ENCODE peak calls at places on chromosome X, in five cellular contexts. K, M, C, Z and F are unnamed samples.
A peak's percentile ranks its signal among the peaks of the same experiment; 100 is the strongest.

GRCh38 chrX:131565909-131566308 is 22.0 kb downstream of the OR13H1 start:
- DNase-seq in K (no peak), M (peak; percentile 82), C (no peak), Z (peak; percentile 82), F (no peak)

GRCh38 chrX:141632124-141632523 is 42.6 kb downstream of the SPANXA2 start:
- DNase-seq in K (no peak), M (no peak), C (no peak), Z (no peak), F (no peak)

GRCh38 chrX:44943007-44943406 is 70.0 kb downstream of the KDM6A start:
- DNase-seq in K (no peak), M (no peak), C (no peak), Z (no peak), F (no peak)

GRCh38 chrX:119757646-119757978 is 776 bp upstream of the SOWAHD start:
- DNase-seq in K (no peak), M (no peak), C (no peak), Z (no peak), F (no peak)

GRCh38 chrX:136810493-136810892 is 29.8 kb upstream of the ARHGEF6 start:
- DNase-seq in K (no peak), M (no peak), C (no peak), Z (no peak), F (no peak)

GRCh38 chrX:3191821-3192220 is 150.6 kb downstream of the ARSF start:
- DNase-seq in K (no peak), M (no peak), C (no peak), Z (no peak), F (no peak)

GRCh38 chrX:35664838-35665237 is 133.3 kb upstream of the MAGEB16 start:
- DNase-seq in K (no peak), M (no peak), C (no peak), Z (no peak), F (no peak)

GRCh38 chrX:18354369-18355329 is at the start of gene SCML2:
- DNase-seq in K (peak; percentile 62), M (no peak), C (peak; percentile 2), Z (peak; percentile 60), F (no peak)

GRCh38 chrX:136166221-136166855 is 19.0 kb downstream of the FHL1 start:
- DNase-seq in K (no peak), M (peak; percentile 78), C (no peak), Z (no peak), F (no peak)

GRCh38 chrX:111837226-111837625 is 38.8 kb upstream of the TRPC5OS start:
- DNase-seq in K (no peak), M (no peak), C (no peak), Z (no peak), F (no peak)

GRCh38 chrX:54494970-54495813 is 842 bp downstream of the FGD1 start:
- DNase-seq in K (peak; percentile 21), M (no peak), C (peak; percentile 17), Z (peak; percentile 20), F (no peak)

GRCh38 chrX:19630776-19631707 is 115.7 kb upstream of the MAP3K15 start:
- DNase-seq in K (no peak), M (no peak), C (no peak), Z (no peak), F (no peak)

GRCh38 chrX:113370001-113370400 is 529.4 kb upstream of the AMOT start:
- DNase-seq in K (no peak), M (no peak), C (no peak), Z (no peak), F (no peak)

GRCh38 chrX:154715825-154716224 is 35.1 kb downstream of the GAB3 start:
- DNase-seq in K (no peak), M (no peak), C (no peak), Z (no peak), F (no peak)

GRCh38 chrX:154711264-154711663 is 39.6 kb downstream of the GAB3 start:
- DNase-seq in K (no peak), M (no peak), C (no peak), Z (no peak), F (no peak)

GRCh38 chrX:154714925-154715324 is 36.0 kb downstream of the GAB3 start:
- DNase-seq in K (peak; percentile 47), M (no peak), C (no peak), Z (peak; percentile 45), F (no peak)

GRCh38 chrX:154710309-154710708 is 40.6 kb downstream of the GAB3 start:
- DNase-seq in K (no peak), M (no peak), C (no peak), Z (no peak), F (no peak)

GRCh38 chrX:154712781-154713391 is 38.0 kb downstream of the GAB3 start:
- DNase-seq in K (no peak), M (peak; percentile 64), C (peak; percentile 64), Z (no peak), F (no peak)
- H3K27ac ChIP-seq in K (no peak overlapping the region), M (no peak overlapping the region), C (no peak overlapping the region), Z (no peak overlapping the region), F (peak overlapping the region; percentile 21)

DNA sequence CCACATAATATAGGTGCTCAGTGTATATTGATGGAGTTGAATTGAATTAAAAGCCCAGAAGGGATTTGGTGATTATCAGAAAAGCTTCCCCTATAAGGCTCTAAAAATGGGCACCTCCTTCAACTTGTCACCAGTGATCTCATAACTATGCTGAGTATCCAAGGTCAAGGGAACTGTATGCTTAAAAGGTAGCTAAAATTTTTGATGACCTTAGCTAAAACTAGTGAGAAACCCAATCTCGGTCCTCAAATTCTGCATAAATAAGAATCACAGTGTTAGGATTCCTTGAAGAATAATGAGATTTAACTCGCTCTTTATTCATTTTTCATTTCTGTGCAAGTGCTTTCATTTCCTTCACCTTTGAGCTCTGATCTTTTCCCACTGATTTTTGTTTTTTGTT is 87.7 kb upstream of the AP1S2 start:
- DNase-seq in K (no peak), M (no peak), C (no peak), Z (no peak), F (no peak)
- H3K27ac ChIP-seq in K (no peak overlapping the region), M (no peak overlapping the region), C (no peak overlapping the region), Z (no peak overlapping the region), F (no peak overlapping the region)

GRCh38 chrX:24619647-24620046 is 27.5 kb downstream of the PCYT1B start:
- DNase-seq in K (peak; percentile 20), M (no peak), C (peak; percentile 54), Z (peak; percentile 19), F (no peak)
- H3K27ac ChIP-seq in K (no peak overlapping the region), M (no peak overlapping the region), C (no peak overlapping the region), Z (no peak overlapping the region), F (no peak overlapping the region)

DNA sequence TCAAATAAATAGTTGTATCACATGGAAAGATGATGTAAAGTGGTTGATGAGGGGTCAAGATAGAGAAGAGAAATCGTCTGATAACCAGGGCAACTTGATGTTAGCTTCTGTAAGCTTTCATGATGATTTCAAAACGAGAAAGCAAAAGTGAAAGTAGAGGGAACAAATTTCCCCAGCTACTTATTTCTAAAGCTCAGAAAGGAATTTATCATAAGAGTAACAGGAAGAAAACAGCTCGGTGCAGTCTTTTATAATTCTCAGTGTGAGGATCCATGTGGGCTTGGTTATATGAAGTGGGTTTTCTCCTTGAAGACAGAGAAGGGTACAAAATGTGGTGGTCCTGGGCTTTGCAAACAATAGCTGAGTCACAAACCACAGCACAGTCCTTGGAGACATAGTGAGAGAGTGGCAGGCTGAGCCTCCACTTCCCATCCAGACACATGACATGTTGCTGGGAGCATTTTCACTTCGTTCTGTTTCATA is 32.1 kb upstream of the GLRA2 start:
- DNase-seq in K (no peak), M (no peak), C (no peak), Z (no peak), F (no peak)
- H3K27ac ChIP-seq in K (peak overlapping the region; percentile 36), M (no peak overlapping the region), C (no peak overlapping the region), Z (no peak overlapping the region), F (no peak overlapping the region)

DNA sequence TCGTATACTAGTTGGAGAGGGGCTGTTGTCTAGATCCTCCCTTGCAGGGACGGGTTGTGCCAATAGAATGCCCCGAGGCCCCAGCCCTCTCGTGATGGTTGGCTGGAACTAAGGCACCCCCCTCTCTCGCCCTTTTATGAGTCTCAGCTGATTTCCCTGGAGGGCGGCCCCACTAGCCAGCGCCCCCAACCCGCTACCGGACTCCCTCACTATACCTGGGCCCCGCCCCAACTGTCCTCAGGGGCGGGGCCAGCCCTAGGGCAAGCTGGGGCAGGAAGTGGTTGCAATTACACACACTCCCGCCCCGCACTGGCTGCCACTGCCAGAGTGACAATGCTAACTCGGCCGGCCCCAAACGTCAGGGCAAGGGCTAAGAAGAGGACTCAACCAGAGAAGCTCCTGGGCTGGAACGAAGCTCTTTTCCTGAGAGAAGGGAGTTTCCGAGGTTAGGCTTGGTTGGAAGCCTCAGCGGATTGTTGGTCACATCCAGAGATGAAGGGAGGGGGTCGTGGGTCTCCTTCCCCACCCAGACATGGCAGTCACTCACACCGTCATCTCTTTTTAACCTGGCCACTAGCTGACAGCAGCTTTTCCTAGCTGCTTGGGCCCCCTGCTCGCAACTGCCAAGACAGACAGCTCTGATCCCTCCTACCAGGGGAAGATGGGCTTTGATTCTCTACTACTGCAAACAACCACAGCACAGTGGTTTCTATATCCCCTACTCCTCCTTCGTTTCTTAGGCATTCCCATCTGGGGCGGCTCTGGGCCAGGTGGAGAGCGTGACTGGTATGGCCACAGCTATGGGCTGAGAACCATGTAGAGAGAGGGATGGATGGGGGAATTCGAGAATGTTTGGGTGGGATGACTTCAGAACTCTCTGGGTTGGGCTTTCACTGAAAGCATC is 21.0 kb upstream of the BCORL1 start:
- DNase-seq in K (no peak), M (peak; percentile 68), C (peak; percentile 44), Z (peak; percentile 52), F (no peak)
- H3K27ac ChIP-seq in K (no peak overlapping the region), M (no peak overlapping the region), C (no peak overlapping the region), Z (peak overlapping the region; percentile 48), F (no peak overlapping the region)

DNA sequence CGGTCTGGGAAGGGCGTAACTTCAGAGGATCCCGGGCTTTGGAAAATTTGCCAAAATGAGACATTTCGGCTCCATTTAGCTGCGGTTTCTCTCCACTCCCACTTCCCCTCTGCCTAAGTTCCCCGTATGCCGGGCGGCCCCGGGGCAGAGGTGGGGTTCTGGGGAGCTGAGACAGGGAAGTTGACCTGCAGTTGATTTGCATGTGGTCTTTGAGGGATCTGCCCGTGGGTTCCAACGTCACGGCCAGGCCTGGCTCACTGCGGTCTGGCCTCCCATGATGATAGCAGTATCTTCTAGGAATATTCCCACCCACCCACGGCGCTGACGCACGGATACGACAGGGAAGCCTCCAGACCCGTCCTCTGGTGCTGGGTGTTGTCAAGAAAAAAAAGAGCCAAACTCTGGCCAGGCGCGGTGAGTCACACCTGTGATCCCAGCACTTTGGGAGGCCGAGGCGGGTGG is 27.3 kb upstream of the CRLF2 start:
- DNase-seq in K (peak; percentile 69), M (no peak), C (no peak), Z (no peak), F (no peak)
- H3K27ac ChIP-seq in K (no peak overlapping the region), M (no peak overlapping the region), C (no peak overlapping the region), Z (no peak overlapping the region), F (no peak overlapping the region)

DNA sequence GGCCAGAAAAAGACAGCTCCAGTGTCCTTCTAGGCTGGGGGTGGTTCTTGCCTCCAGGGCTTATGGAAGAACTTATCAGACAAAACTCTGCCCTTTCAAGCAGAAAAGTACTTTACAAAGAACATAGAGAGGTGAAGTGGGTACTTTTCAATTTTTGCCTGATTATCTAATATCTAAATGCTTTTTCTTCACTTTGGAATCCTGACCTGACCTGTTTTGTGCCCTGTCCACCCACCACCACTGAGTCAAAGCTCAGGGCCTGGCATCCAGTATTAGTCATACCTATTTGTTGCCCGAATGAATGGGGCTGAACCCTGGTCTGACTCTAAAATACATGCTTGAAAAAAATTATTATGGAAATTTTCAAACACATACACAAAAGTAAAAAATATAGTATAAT is 37.2 kb downstream of the RTL9 start:
- DNase-seq in K (no peak), M (peak; percentile 73), C (peak; percentile 41), Z (no peak), F (no peak)
- H3K27ac ChIP-seq in K (no peak overlapping the region), M (peak overlapping the region; percentile 77), C (peak overlapping the region; percentile 70), Z (no peak overlapping the region), F (peak overlapping the region; percentile 80)